ENCODE peak calls at places on chromosomes 11 and 22, in six cellular contexts. One of them, this sample, is unnamed.

GRCh38 chr11:128419012-128419767 is 168.2 kb downstream of the ETS1 start:
- DNase-seq in hepatocyte: no peak
- DNase-seq in transverse colon: no peak
- DNase-seq in SK-N-SH: no peak
- DNase-seq in lower lobe of right lung: no peak
- DNase-seq in CD8-positive, alpha-beta T cell: no peak
- DNase-seq in this sample: no peak

GRCh38 chr11:65806972-65807371 is 20.1 kb downstream of the OVOL1 start:
- DNase-seq in hepatocyte: no peak
- DNase-seq in transverse colon: no peak
- DNase-seq in SK-N-SH: no peak
- DNase-seq in lower lobe of right lung: no peak
- DNase-seq in CD8-positive, alpha-beta T cell: no peak
- DNase-seq in this sample: no peak

GRCh38 chr11:100890779-100891178 is 203.7 kb downstream of the ARHGAP42 start:
- DNase-seq in hepatocyte: peak
- DNase-seq in transverse colon: no peak
- DNase-seq in SK-N-SH: no peak
- DNase-seq in lower lobe of right lung: no peak
- DNase-seq in CD8-positive, alpha-beta T cell: no peak
- DNase-seq in this sample: no peak

GRCh38 chr22:41382098-41382578 is 396 bp downstream of the TEF start:
- DNase-seq in hepatocyte: peak
- DNase-seq in transverse colon: peak
- DNase-seq in SK-N-SH: peak
- DNase-seq in lower lobe of right lung: peak
- DNase-seq in CD8-positive, alpha-beta T cell: peak
- DNase-seq in this sample: no peak

GRCh38 chr11:119713361-119714040 is 15.5 kb downstream of the NECTIN1 start:
- DNase-seq in hepatocyte: peak
- DNase-seq in transverse colon: no peak
- DNase-seq in SK-N-SH: no peak
- DNase-seq in lower lobe of right lung: no peak
- DNase-seq in CD8-positive, alpha-beta T cell: no peak
- DNase-seq in this sample: no peak

GRCh38 chr11:111408789-111409727 is 30.0 kb upstream of the POU2AF1 start:
- DNase-seq in hepatocyte: no peak
- DNase-seq in transverse colon: no peak
- DNase-seq in SK-N-SH: no peak
- DNase-seq in lower lobe of right lung: no peak
- DNase-seq in CD8-positive, alpha-beta T cell: no peak
- DNase-seq in this sample: no peak

GRCh38 chr11:62732830-62733229 is 4.5 kb downstream of the TTC9C start:
- DNase-seq in hepatocyte: no peak
- DNase-seq in transverse colon: no peak
- DNase-seq in SK-N-SH: no peak
- DNase-seq in lower lobe of right lung: no peak
- DNase-seq in CD8-positive, alpha-beta T cell: no peak
- DNase-seq in this sample: no peak

GRCh38 chr22:46763051-46763705 is 728 bp downstream of the TBC1D22A start:
- DNase-seq in hepatocyte: no peak
- DNase-seq in transverse colon: peak
- DNase-seq in SK-N-SH: peak
- DNase-seq in lower lobe of right lung: peak
- DNase-seq in CD8-positive, alpha-beta T cell: peak
- DNase-seq in this sample: no peak

GRCh38 chr11:2320591-2321310 is 18.9 kb downstream of the TSPAN32 start:
- DNase-seq in hepatocyte: no peak
- DNase-seq in transverse colon: no peak
- DNase-seq in SK-N-SH: no peak
- DNase-seq in lower lobe of right lung: no peak
- DNase-seq in CD8-positive, alpha-beta T cell: no peak
- DNase-seq in this sample: no peak

GRCh38 chr11:102305352-102306047 is 11.8 kb upstream of the BIRC3 start:
- DNase-seq in hepatocyte: no peak
- DNase-seq in transverse colon: no peak
- DNase-seq in SK-N-SH: no peak
- DNase-seq in lower lobe of right lung: no peak
- DNase-seq in CD8-positive, alpha-beta T cell: no peak
- DNase-seq in this sample: no peak

GRCh38 chr11:102309621-102310541 is 7.4 kb upstream of the BIRC3 start:
- DNase-seq in hepatocyte: no peak
- DNase-seq in transverse colon: no peak
- DNase-seq in SK-N-SH: no peak
- DNase-seq in lower lobe of right lung: no peak
- DNase-seq in CD8-positive, alpha-beta T cell: no peak
- DNase-seq in this sample: no peak

GRCh38 chr11:102304686-102305085 is 12.6 kb upstream of the BIRC3 start:
- DNase-seq in hepatocyte: no peak
- DNase-seq in transverse colon: no peak
- DNase-seq in SK-N-SH: no peak
- DNase-seq in lower lobe of right lung: no peak
- DNase-seq in CD8-positive, alpha-beta T cell: no peak
- DNase-seq in this sample: no peak

GRCh38 chr11:102306817-102307814 is 10.2 kb upstream of the BIRC3 start:
- DNase-seq in hepatocyte: no peak
- DNase-seq in transverse colon: no peak
- DNase-seq in SK-N-SH: no peak
- DNase-seq in lower lobe of right lung: no peak
- DNase-seq in CD8-positive, alpha-beta T cell: peak
- DNase-seq in this sample: no peak

GRCh38 chr11:102306048-102306575 is 11.2 kb upstream of the BIRC3 start:
- DNase-seq in hepatocyte: peak
- DNase-seq in transverse colon: peak
- DNase-seq in SK-N-SH: peak
- DNase-seq in lower lobe of right lung: peak
- DNase-seq in CD8-positive, alpha-beta T cell: no peak
- DNase-seq in this sample: no peak
- TF ChIP-seq CTCF in hepatocyte: no peak
- TF ChIP-seq CTCF in transverse colon: peak
- TF ChIP-seq CTCF in SK-N-SH: peak
- TF ChIP-seq CTCF in lower lobe of right lung: no peak
- TF ChIP-seq CTCF in CD8-positive, alpha-beta T cell: no peak
- TF ChIP-seq CTCF in this sample: peak

GRCh38 chr11:18105086-18105801 is 638 bp downstream of the SAAL1 start:
- DNase-seq in hepatocyte: no peak
- DNase-seq in transverse colon: no peak
- DNase-seq in SK-N-SH: no peak
- DNase-seq in lower lobe of right lung: no peak
- DNase-seq in CD8-positive, alpha-beta T cell: no peak
- DNase-seq in this sample: no peak

GRCh38 chr11:18108254-18108653 is 2.4 kb upstream of the SAAL1 start:
- DNase-seq in hepatocyte: no peak
- DNase-seq in transverse colon: no peak
- DNase-seq in SK-N-SH: no peak
- DNase-seq in lower lobe of right lung: no peak
- DNase-seq in CD8-positive, alpha-beta T cell: no peak
- DNase-seq in this sample: no peak

GRCh38 chr11:18105802-18106574 is at the start of gene SAAL1:
- DNase-seq in hepatocyte: peak
- DNase-seq in transverse colon: peak
- DNase-seq in SK-N-SH: peak
- DNase-seq in lower lobe of right lung: peak
- DNase-seq in CD8-positive, alpha-beta T cell: peak
- DNase-seq in this sample: peak

GRCh38 chr11:18111005-18111404 is 5.1 kb upstream of the SAAL1 start:
- DNase-seq in hepatocyte: no peak
- DNase-seq in transverse colon: no peak
- DNase-seq in SK-N-SH: no peak
- DNase-seq in lower lobe of right lung: no peak
- DNase-seq in CD8-positive, alpha-beta T cell: no peak
- DNase-seq in this sample: no peak

DNA sequence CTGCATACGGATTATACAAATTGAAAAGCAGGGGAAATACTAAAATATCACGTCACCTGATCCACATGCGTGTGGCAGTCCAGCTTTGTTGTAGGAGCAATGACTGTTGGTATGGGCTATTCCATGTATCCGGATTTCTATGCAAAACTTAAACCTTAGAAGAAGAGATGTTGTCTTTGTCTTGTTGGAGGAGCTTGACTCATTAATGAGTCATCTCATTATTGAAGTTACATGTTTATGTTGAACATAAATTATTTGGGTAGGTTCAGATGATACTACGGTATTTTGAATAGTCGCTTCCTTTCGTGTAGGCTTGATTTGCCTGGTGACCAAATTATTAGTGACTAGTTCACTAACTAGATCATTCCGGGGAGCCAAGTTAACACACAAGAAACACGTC is 806 bp upstream of the SAAL1 start:
- DNase-seq in hepatocyte: no peak
- DNase-seq in transverse colon: no peak
- DNase-seq in SK-N-SH: no peak
- DNase-seq in lower lobe of right lung: no peak
- DNase-seq in CD8-positive, alpha-beta T cell: no peak
- DNase-seq in this sample: no peak
- H3K4me3 ChIP-seq in hepatocyte: no peak
- H3K4me3 ChIP-seq in transverse colon: no peak
- H3K4me3 ChIP-seq in SK-N-SH: peak
- H3K4me3 ChIP-seq in lower lobe of right lung: peak
- H3K4me3 ChIP-seq in CD8-positive, alpha-beta T cell: peak
- H3K4me3 ChIP-seq in this sample: no peak

DNA sequence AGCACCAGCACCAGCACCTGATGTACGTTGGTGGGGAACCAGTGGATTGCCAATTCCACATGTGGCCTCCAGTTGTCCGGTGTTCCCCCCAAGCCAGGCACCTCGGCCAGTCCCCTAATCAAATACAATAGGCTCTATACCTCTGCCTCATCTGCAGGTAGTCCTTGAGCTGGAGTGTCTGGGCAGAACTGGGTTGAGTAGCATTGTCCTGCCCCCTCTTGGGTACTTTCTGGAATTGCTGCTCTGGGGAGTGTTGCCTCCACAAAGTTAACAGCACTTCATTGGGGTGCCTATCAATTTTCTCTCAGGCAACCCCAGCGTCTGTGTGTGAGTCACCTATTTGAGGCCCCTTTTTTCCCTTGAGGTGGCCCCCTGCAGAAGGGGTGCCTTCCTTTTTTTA is 413.0 kb upstream of the LARGE1 start:
- DNase-seq in hepatocyte: no peak
- DNase-seq in transverse colon: no peak
- DNase-seq in SK-N-SH: no peak
- DNase-seq in lower lobe of right lung: no peak
- DNase-seq in CD8-positive, alpha-beta T cell: no peak
- DNase-seq in this sample: no peak
- TF ChIP-seq CTCF in hepatocyte: no peak
- TF ChIP-seq CTCF in transverse colon: no peak
- TF ChIP-seq CTCF in SK-N-SH: no peak
- TF ChIP-seq CTCF in lower lobe of right lung: no peak
- TF ChIP-seq CTCF in CD8-positive, alpha-beta T cell: no peak
- TF ChIP-seq CTCF in this sample: no peak

GRCh38 chr22:23285734-23286133 is 105.4 kb downstream of the BCR start:
- DNase-seq in hepatocyte: no peak
- DNase-seq in transverse colon: no peak
- DNase-seq in SK-N-SH: no peak
- DNase-seq in lower lobe of right lung: no peak
- DNase-seq in CD8-positive, alpha-beta T cell: no peak
- DNase-seq in this sample: no peak
- H3K4me3 ChIP-seq in hepatocyte: no peak
- H3K4me3 ChIP-seq in transverse colon: no peak
- H3K4me3 ChIP-seq in SK-N-SH: no peak
- H3K4me3 ChIP-seq in lower lobe of right lung: no peak
- H3K4me3 ChIP-seq in CD8-positive, alpha-beta T cell: no peak
- H3K4me3 ChIP-seq in this sample: no peak

DNA sequence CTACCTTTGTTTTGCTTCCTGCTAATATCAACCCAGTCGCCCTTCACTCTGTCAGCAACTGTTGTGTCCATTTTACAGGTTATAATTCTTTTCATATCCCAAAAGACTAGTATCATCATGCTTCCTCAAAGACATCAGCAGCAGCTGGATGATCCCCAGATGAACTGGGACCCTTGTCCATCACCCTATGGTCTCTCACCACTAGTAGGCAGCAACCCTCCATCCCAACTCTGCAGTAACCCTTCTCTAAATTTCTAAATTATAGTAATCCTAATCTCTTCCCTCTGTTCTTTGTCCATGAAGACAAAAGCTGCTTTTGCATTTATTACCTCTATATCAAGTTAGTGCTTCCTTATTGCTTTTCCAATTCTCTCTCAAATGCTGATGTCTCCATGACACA is 1025.8 kb downstream of the FAM181B start:
- DNase-seq in hepatocyte: no peak
- DNase-seq in transverse colon: no peak
- DNase-seq in SK-N-SH: peak
- DNase-seq in lower lobe of right lung: no peak
- DNase-seq in CD8-positive, alpha-beta T cell: no peak
- DNase-seq in this sample: no peak
- TF ChIP-seq CTCF in hepatocyte: peak
- TF ChIP-seq CTCF in transverse colon: no peak
- TF ChIP-seq CTCF in SK-N-SH: peak
- TF ChIP-seq CTCF in lower lobe of right lung: no peak
- TF ChIP-seq CTCF in CD8-positive, alpha-beta T cell: no peak
- TF ChIP-seq CTCF in this sample: peak

DNA sequence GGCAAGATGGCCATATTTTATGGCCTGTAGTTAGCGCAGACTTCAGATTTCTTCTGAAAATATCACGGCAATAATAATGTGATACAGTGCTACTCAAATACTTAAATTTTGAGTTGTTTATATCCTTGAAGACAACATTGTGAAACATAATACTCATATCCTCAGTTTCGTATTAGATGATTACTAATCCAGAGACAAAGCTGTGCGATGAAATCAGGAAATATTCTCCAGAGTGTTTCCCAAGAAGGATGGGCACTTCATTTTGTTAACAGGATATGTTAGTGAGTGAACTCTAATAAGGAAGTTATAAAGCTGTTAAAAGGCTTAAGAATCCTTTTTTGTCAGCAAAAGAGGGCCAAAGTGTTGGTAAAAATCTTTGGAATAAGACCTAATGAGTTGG is 4.0 kb upstream of the PIK3IP1 start:
- DNase-seq in hepatocyte: no peak
- DNase-seq in transverse colon: no peak
- DNase-seq in SK-N-SH: no peak
- DNase-seq in lower lobe of right lung: no peak
- DNase-seq in CD8-positive, alpha-beta T cell: no peak
- DNase-seq in this sample: no peak
- H3K4me3 ChIP-seq in hepatocyte: no peak
- H3K4me3 ChIP-seq in transverse colon: no peak
- H3K4me3 ChIP-seq in SK-N-SH: no peak
- H3K4me3 ChIP-seq in lower lobe of right lung: no peak
- H3K4me3 ChIP-seq in CD8-positive, alpha-beta T cell: peak
- H3K4me3 ChIP-seq in this sample: no peak

GRCh38 chr11:762421-763072 is 14.7 kb downstream of the GATD1 start:
- DNase-seq in hepatocyte: no peak
- DNase-seq in transverse colon: peak
- DNase-seq in SK-N-SH: peak
- DNase-seq in lower lobe of right lung: peak
- DNase-seq in CD8-positive, alpha-beta T cell: no peak
- DNase-seq in this sample: no peak
- TF ChIP-seq CTCF in hepatocyte: no peak
- TF ChIP-seq CTCF in transverse colon: peak
- TF ChIP-seq CTCF in SK-N-SH: peak
- TF ChIP-seq CTCF in lower lobe of right lung: no peak
- TF ChIP-seq CTCF in CD8-positive, alpha-beta T cell: no peak
- TF ChIP-seq CTCF in this sample: peak

GRCh38 chr11:47577460-47578041 is 1.2 kb downstream of the KBTBD4 start:
- DNase-seq in hepatocyte: no peak
- DNase-seq in transverse colon: no peak
- DNase-seq in SK-N-SH: no peak
- DNase-seq in lower lobe of right lung: peak
- DNase-seq in CD8-positive, alpha-beta T cell: no peak
- DNase-seq in this sample: no peak
- H3K4me3 ChIP-seq in hepatocyte: no peak
- H3K4me3 ChIP-seq in transverse colon: no peak
- H3K4me3 ChIP-seq in SK-N-SH: peak
- H3K4me3 ChIP-seq in lower lobe of right lung: peak
- H3K4me3 ChIP-seq in CD8-positive, alpha-beta T cell: peak
- H3K4me3 ChIP-seq in this sample: peak